ENCODE peak calls at places on chromosomes 7 and 10, in four cellular contexts. One of them, this sample, is unnamed.

GRCh38 chr7:106205621-106206222 is 79.1 kb downstream of the NAMPT start:
- DNase-seq in stimulated activated CD8-positive, alpha-beta memory T cell treated with anti-CD3 and anti-CD28 coated beads, Interleukin-4, amount 100 ng/mL, for 1 hour: no peak
- DNase-seq in activated CD4-positive, alpha-beta T cell treated with anti-CD3 and anti-CD28 coated beads, Interleukin-2, amount 50 U/mL, for 24 hours: no peak
- DNase-seq in activated CD8-positive, alpha-beta memory T cell treated with anti-CD3 and anti-CD28 coated beads for 24 hours: no peak
- DNase-seq in this sample: no peak

GRCh38 chr10:88592425-88592824 is 5.9 kb downstream of the LIPJ start:
- DNase-seq in activated CD4-positive, alpha-beta T cell treated with anti-CD3 and anti-CD28 coated beads, Interleukin-2, amount 50 U/mL, for 24 hours: no peak
- DNase-seq in stimulated activated CD8-positive, alpha-beta memory T cell treated with anti-CD3 and anti-CD28 coated beads, Interleukin-4, amount 100 ng/mL, for 1 hour: no peak
- DNase-seq in activated CD8-positive, alpha-beta memory T cell treated with anti-CD3 and anti-CD28 coated beads for 24 hours: no peak
- DNase-seq in this sample: no peak

GRCh38 chr7:75808106-75808505 is 5.5 kb downstream of the CCL24 start:
- DNase-seq in activated CD8-positive, alpha-beta memory T cell treated with anti-CD3 and anti-CD28 coated beads for 24 hours: no peak
- DNase-seq in stimulated activated CD8-positive, alpha-beta memory T cell treated with anti-CD3 and anti-CD28 coated beads, Interleukin-4, amount 100 ng/mL, for 1 hour: no peak
- DNase-seq in activated CD4-positive, alpha-beta T cell treated with anti-CD3 and anti-CD28 coated beads, Interleukin-2, amount 50 U/mL, for 24 hours: no peak
- DNase-seq in this sample: no peak

GRCh38 chr10:17510242-17510908 is 56.0 kb upstream of the ST8SIA6 start:
- DNase-seq in stimulated activated CD8-positive, alpha-beta memory T cell treated with anti-CD3 and anti-CD28 coated beads, Interleukin-4, amount 100 ng/mL, for 1 hour: no peak
- DNase-seq in activated CD8-positive, alpha-beta memory T cell treated with anti-CD3 and anti-CD28 coated beads for 24 hours: no peak
- DNase-seq in activated CD4-positive, alpha-beta T cell treated with anti-CD3 and anti-CD28 coated beads, Interleukin-2, amount 50 U/mL, for 24 hours: no peak
- DNase-seq in this sample: no peak

GRCh38 chr10:48428896-48429295 is 122.4 kb downstream of the MAPK8 start:
- DNase-seq in stimulated activated CD8-positive, alpha-beta memory T cell treated with anti-CD3 and anti-CD28 coated beads, Interleukin-4, amount 100 ng/mL, for 1 hour: no peak
- DNase-seq in activated CD4-positive, alpha-beta T cell treated with anti-CD3 and anti-CD28 coated beads, Interleukin-2, amount 50 U/mL, for 24 hours: no peak
- DNase-seq in activated CD8-positive, alpha-beta memory T cell treated with anti-CD3 and anti-CD28 coated beads for 24 hours: no peak
- DNase-seq in this sample: no peak

GRCh38 chr10:56319386-56319785 is 41.7 kb downstream of the ZWINT start:
- DNase-seq in activated CD8-positive, alpha-beta memory T cell treated with anti-CD3 and anti-CD28 coated beads for 24 hours: no peak
- DNase-seq in activated CD4-positive, alpha-beta T cell treated with anti-CD3 and anti-CD28 coated beads, Interleukin-2, amount 50 U/mL, for 24 hours: no peak
- DNase-seq in stimulated activated CD8-positive, alpha-beta memory T cell treated with anti-CD3 and anti-CD28 coated beads, Interleukin-4, amount 100 ng/mL, for 1 hour: no peak
- DNase-seq in this sample: no peak

GRCh38 chr10:92850186-92850585 is 1.9 kb downstream of the EXOC6 start:
- DNase-seq in activated CD8-positive, alpha-beta memory T cell treated with anti-CD3 and anti-CD28 coated beads for 24 hours: no peak
- DNase-seq in stimulated activated CD8-positive, alpha-beta memory T cell treated with anti-CD3 and anti-CD28 coated beads, Interleukin-4, amount 100 ng/mL, for 1 hour: no peak
- DNase-seq in activated CD4-positive, alpha-beta T cell treated with anti-CD3 and anti-CD28 coated beads, Interleukin-2, amount 50 U/mL, for 24 hours: no peak
- DNase-seq in this sample: no peak

GRCh38 chr10:533186-533585 is 156.3 kb downstream of the DIP2C start:
- DNase-seq in activated CD4-positive, alpha-beta T cell treated with anti-CD3 and anti-CD28 coated beads, Interleukin-2, amount 50 U/mL, for 24 hours: no peak
- DNase-seq in activated CD8-positive, alpha-beta memory T cell treated with anti-CD3 and anti-CD28 coated beads for 24 hours: no peak
- DNase-seq in stimulated activated CD8-positive, alpha-beta memory T cell treated with anti-CD3 and anti-CD28 coated beads, Interleukin-4, amount 100 ng/mL, for 1 hour: no peak
- DNase-seq in this sample: no peak